ENCODE peak calls at places on chromosome 11, in four cellular contexts. F is dorsolateral prefrontal cortex, M is stomach, L is tibial artery. D is an unnamed sample.

GRCh38 chr11:65043881-65044501 is 3.0 kb downstream of the SAC3D1 start:
- DNase-seq in L (peak), F (no peak), M (no peak), D (peak)

GRCh38 chr11:70788247-70789022 is 390.1 kb downstream of the CTTN start:
- DNase-seq in M (no peak), L (no peak), F (no peak), D (no peak)

GRCh38 chr11:19344661-19345518 is 104.1 kb upstream of the E2F8 start:
- DNase-seq in F (peak), L (peak), M (peak), D (no peak)

GRCh38 chr11:16909375-16910035 is 104.7 kb downstream of the PLEKHA7 start:
- DNase-seq in M (no peak), L (no peak), F (no peak), D (no peak)

GRCh38 chr11:13035711-13036110 is 26.6 kb downstream of the RASSF10 start:
- DNase-seq in L (no peak), F (no peak), M (no peak), D (no peak)

GRCh38 chr11:11436715-11437313 is 83.8 kb upstream of the CSNK2A3 start:
- DNase-seq in M (no peak), L (no peak), F (no peak), D (no peak)

GRCh38 chr11:61973603-61974162 is 6.2 kb upstream of the FTH1 start:
- DNase-seq in L (peak), M (no peak), F (no peak), D (no peak)

GRCh38 chr11:127994736-127995135 is 592.6 kb downstream of the ETS1 start:
- DNase-seq in L (no peak), M (no peak), F (no peak), D (no peak)

DNA sequence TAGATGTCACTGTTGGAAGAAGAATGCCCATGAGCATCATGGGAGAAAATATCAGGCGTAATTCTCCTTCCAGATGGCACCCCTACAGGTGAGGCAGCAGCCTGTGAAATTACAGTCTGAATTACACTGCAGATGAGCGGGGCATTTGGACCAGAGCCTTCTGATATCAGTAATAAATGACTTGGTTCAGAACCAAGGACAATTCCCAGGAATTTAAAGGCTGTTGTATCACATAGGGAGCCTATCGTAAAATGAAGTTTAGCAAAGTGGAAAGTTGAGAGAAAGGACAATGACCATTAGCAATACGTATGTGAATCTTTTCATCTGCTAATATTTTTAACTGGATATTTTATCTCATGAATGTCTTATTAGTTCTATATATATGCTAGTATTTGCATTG is 61.3 kb downstream of the PRMT3 start:
- DNase-seq in M (no peak), F (no peak), L (no peak), D (no peak)
- H3K27ac ChIP-seq in M (no peak), F (no peak), L (no peak), D (no peak)

DNA sequence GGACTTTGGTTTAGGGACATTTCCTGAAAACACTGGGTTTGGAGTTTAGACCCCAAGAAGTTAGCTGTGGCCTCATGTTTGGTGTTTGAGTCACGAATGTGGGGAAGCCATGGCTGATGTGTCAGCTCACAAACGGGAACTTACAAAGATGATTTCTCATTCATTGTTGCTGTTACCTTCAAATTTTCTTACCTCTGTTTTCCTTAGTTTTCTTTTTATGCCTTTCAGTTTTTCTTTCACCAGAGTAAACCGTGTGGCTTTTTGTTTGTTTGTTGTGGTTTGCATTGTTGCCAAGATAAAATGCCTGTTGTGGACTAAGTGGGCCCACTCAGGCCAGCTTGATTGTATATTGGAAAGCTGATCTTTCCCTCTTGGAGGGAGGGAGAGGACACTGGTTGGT is 89.2 kb downstream of the SWAP70 start:
- DNase-seq in L (no peak), F (no peak), M (no peak), D (no peak)
- H3K27ac ChIP-seq in L (no peak), F (no peak), M (no peak), D (no peak)

GRCh38 chr11:118628432-118628831 is 21.0 kb downstream of the PHLDB1 start:
- DNase-seq in L (no peak), M (no peak), F (no peak), D (no peak)

GRCh38 chr11:118627566-118627965 is 20.2 kb downstream of the PHLDB1 start:
- DNase-seq in M (no peak), F (no peak), L (no peak), D (no peak)

GRCh38 chr11:118629761-118630661 is 22.6 kb downstream of the PHLDB1 start:
- DNase-seq in F (no peak), L (no peak), M (peak), D (peak)

GRCh38 chr11:118628861-118629549 is 21.6 kb downstream of the PHLDB1 start:
- DNase-seq in M (no peak), F (no peak), L (no peak), D (no peak)

GRCh38 chr11:118628031-118628430 is 20.6 kb downstream of the PHLDB1 start:
- DNase-seq in M (no peak), F (no peak), L (no peak), D (no peak)
- H3K27ac ChIP-seq in M (no peak), F (peak), L (no peak), D (no peak)

GRCh38 chr11:67466367-67466766 is 2.7 kb downstream of the TMEM134 start:
- DNase-seq in M (no peak), L (no peak), F (no peak), D (no peak)
- H3K27ac ChIP-seq in M (peak), L (peak), F (peak), D (no peak)

DNA sequence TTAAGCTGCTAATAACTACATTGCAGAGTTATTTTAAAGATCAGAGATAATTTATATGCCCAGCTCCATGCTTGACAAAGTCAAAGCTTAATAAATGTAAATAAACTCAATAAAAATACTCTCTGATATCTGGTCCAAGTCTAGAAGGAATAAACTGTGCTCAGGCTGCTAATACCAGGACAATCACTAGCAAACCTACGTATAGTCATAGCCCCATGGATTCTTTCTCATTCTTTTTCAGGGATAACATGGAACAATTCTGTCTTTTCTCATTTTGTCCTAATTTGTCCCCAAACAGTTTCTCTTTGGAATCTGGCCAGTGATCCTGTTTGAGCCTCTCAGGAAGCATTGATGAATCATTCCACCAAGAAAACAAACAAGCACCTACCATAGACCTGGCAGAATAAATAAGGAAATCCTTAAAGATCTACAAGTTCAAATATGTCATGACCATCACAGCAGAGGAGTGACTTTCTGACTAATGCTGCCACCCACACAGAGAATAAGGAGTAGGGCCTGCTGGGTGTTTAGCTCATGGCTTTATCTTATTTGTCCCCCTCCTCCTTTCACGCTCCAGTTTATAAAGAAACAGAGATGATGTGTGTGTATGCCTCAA is 14.1 kb upstream of the B3GNT6 start:
- DNase-seq in F (no peak), L (no peak), M (no peak), D (no peak)
- H3K27ac ChIP-seq in F (no peak), L (no peak), M (no peak), D (no peak)

GRCh38 chr11:92632510-92632909 is 336.9 kb upstream of the MTNR1B start:
- DNase-seq in M (no peak), F (no peak), L (no peak), D (no peak)
- H3K27ac ChIP-seq in M (no peak), F (no peak), L (no peak), D (no peak)

D was measured in lung.